ENCODE peak calls at places on chromosomes 6 and 20, in eight cellular contexts. C is activated naive CD4-positive, alpha-beta T cell treated with anti-CD3 and anti-CD28 coated beads, Interleukin-2, amount 50 U/mL, for 72 hours; U is stimulated activated naive CD8-positive, alpha-beta T cell treated with anti-CD3 and anti-CD28 coated beads, Interleukin-15, amount 100 ng/mL, for 72 hours; R is mucosa of descending colon; E is right cardiac atrium; D is natural killer cell; N is psoas muscle; Q is HepG2. M is an unnamed sample.

GRCh38 chr20:219290-220115 is 7.6 kb upstream of the DEFB129 start:
- ATAC-seq in C (peak), U (no peak), R (no peak), E (peak), D (no peak), N (no peak), Q (peak), M (no peak)

GRCh38 chr6:145866449-145867401 is 52.1 kb upstream of the FBXO30 start:
- ATAC-seq in C (peak), U (no peak), R (no peak), E (no peak), D (peak), N (no peak), Q (no peak), M (no peak)

GRCh38 chr20:54294094-54294493 is 86.2 kb downstream of the PFDN4 start:
- ATAC-seq in C (no peak), U (no peak), R (no peak), E (no peak), D (no peak), N (no peak), Q (no peak), M (no peak)

GRCh38 chr6:166411271-166411670 is 28.5 kb upstream of the MPC1 start:
- ATAC-seq in C (peak), U (no peak), R (no peak), E (no peak), D (no peak), N (no peak), Q (no peak), M (no peak)

GRCh38 chr6:7311920-7312615 is 931 bp downstream of the SSR1 start:
- ATAC-seq in C (no peak), U (no peak), R (no peak), E (no peak), D (no peak), N (no peak), Q (no peak), M (no peak)

GRCh38 chr20:32681175-32682084 is 7.7 kb upstream of the C20orf203 start:
- ATAC-seq in C (peak), U (peak), R (peak), E (no peak), D (peak), N (no peak), Q (peak), M (no peak)

GRCh38 chr6:134758616-134759015 is 191.3 kb downstream of the ALDH8A1 start:
- ATAC-seq in C (no peak), U (no peak), R (no peak), E (no peak), D (no peak), N (no peak), Q (no peak), M (no peak)

GRCh38 chr6:110295451-110296145 is 62.6 kb downstream of the METTL24 start:
- ATAC-seq in C (no peak), U (peak), R (no peak), E (no peak), D (peak), N (no peak), Q (no peak), M (no peak)

GRCh38 chr20:52172392-52173047 is 19.1 kb downstream of the ZFP64 start:
- ATAC-seq in C (no peak), U (no peak), R (peak), E (no peak), D (no peak), N (no peak), Q (no peak), M (no peak)

GRCh38 chr6:17962436-17963031 is 24.9 kb downstream of the KIF13A start:
- ATAC-seq in C (no peak), U (no peak), R (peak), E (peak), D (no peak), N (peak), Q (peak), M (peak)

GRCh38 chr20:61508301-61508700 is 256.2 kb downstream of the CDH4 start:
- ATAC-seq in C (no peak), U (no peak), R (no peak), E (no peak), D (no peak), N (no peak), Q (peak), M (no peak)

GRCh38 chr6:1131285-1132079 is 180.4 kb upstream of the FOXQ1 start:
- ATAC-seq in C (no peak), U (no peak), R (peak), E (no peak), D (no peak), N (peak), Q (peak), M (no peak)

GRCh38 chr6:136977075-136977474 is 55.0 kb downstream of the SLC35D3 start:
- ATAC-seq in C (no peak), U (no peak), R (no peak), E (no peak), D (no peak), N (no peak), Q (no peak), M (no peak)

GRCh38 chr20:50658804-50659380 is 32.5 kb downstream of the RIPOR3 start:
- ATAC-seq in C (no peak), U (no peak), R (peak), E (no peak), D (no peak), N (no peak), Q (no peak), M (no peak)

GRCh38 chr6:143691900-143692572 is 14.3 kb downstream of the PHACTR2 start:
- ATAC-seq in C (no peak), U (no peak), R (no peak), E (no peak), D (no peak), N (no peak), Q (peak), M (no peak)

GRCh38 chr6:36318690-36319435 is 17.8 kb downstream of the BNIP5 start:
- ATAC-seq in C (no peak), U (no peak), R (no peak), E (no peak), D (no peak), N (no peak), Q (no peak), M (no peak)

GRCh38 chr20:37081717-37082289 is 14.0 kb downstream of the RBL1 start:
- ATAC-seq in C (no peak), U (no peak), R (no peak), E (no peak), D (peak), N (no peak), Q (peak), M (no peak)

GRCh38 chr6:117513778-117514371 is 31.4 kb downstream of the DCBLD1 start:
- ATAC-seq in C (no peak), U (no peak), R (no peak), E (no peak), D (no peak), N (no peak), Q (peak), M (no peak)

GRCh38 chr6:136989591-136990578 is 54.9 kb downstream of the IL20RA start:
- ATAC-seq in C (no peak), U (peak), R (peak), E (peak), D (no peak), N (no peak), Q (peak), M (peak)

GRCh38 chr20:15396026-15396425 is 1058.6 kb upstream of the FLRT3 start:
- ATAC-seq in C (no peak), U (no peak), R (no peak), E (no peak), D (no peak), N (no peak), Q (no peak), M (no peak)

GRCh38 chr6:31680226-31680840 is 534 bp downstream of the LY6G5C start:
- ATAC-seq in C (peak), U (peak), R (no peak), E (no peak), D (peak), N (no peak), Q (no peak), M (no peak)

GRCh38 chr6:160112628-160113294 is 8.9 kb upstream of the SLC22A1 start:
- ATAC-seq in C (no peak), U (peak), R (no peak), E (no peak), D (no peak), N (no peak), Q (peak), M (no peak)

GRCh38 chr6:163671791-163672190 is 257.3 kb downstream of the QKI start:
- ATAC-seq in C (no peak), U (peak), R (no peak), E (no peak), D (no peak), N (no peak), Q (no peak), M (no peak)

GRCh38 chr6:5619249-5619648 is 357.9 kb downstream of the FARS2 start:
- ATAC-seq in C (peak), U (peak), R (peak), E (no peak), D (peak), N (no peak), Q (no peak), M (no peak)

GRCh38 chr20:61271273-61272221 is 19.5 kb downstream of the CDH4 start:
- ATAC-seq in C (no peak), U (no peak), R (no peak), E (no peak), D (no peak), N (no peak), Q (no peak), M (no peak)

GRCh38 chr6:48068326-48069191 is 42.4 kb downstream of the PTCHD4 start:
- ATAC-seq in C (no peak), U (peak), R (no peak), E (peak), D (no peak), N (peak), Q (peak), M (no peak)

GRCh38 chr6:138537090-138537489 is 37.8 kb upstream of the NHSL1 start:
- ATAC-seq in C (no peak), U (no peak), R (no peak), E (peak), D (no peak), N (no peak), Q (no peak), M (no peak)

M was measured in gastroesophageal sphincter.